ENCODE peak calls at places on chromosomes 1 and 21, in ten cellular contexts. One of them, this sample, is unnamed.

GRCh38 chr1:205668951-205669340 is 11.4 kb downstream of the SLC45A3 start:
- DNase-seq in HL-60: no peak
- DNase-seq in T47D: peak; percentile 42
- DNase-seq in sigmoid colon: no peak
- DNase-seq in CD4-positive, alpha-beta T cell: no peak
- DNase-seq in NCI-H345: no peak
- DNase-seq in stimulated activated CD4-positive, alpha-beta T cell treated with anti-CD3 and anti-CD28 coated beads, Interleukin-15, amount 100 ng/mL, for 48 hours: no peak
- DNase-seq in stimulated activated naive B cell treated with anti-CD40 and anti-IgM and Interleukin-4, amounts not matched to agents 10 μg/mL and 1 μg/mL and 100 μg/mL, for 72 hours: peak; percentile 73
- DNase-seq in fibroblast of mammary gland: peak; percentile 52
- DNase-seq in fibroblast of lung: no peak
- DNase-seq in this sample: no peak

GRCh38 chr1:167118188-167118587 is 24.3 kb downstream of the STYXL2 start:
- DNase-seq in HL-60: no peak
- DNase-seq in T47D: no peak
- DNase-seq in sigmoid colon: no peak
- DNase-seq in CD4-positive, alpha-beta T cell: no peak
- DNase-seq in NCI-H345: no peak
- DNase-seq in stimulated activated CD4-positive, alpha-beta T cell treated with anti-CD3 and anti-CD28 coated beads, Interleukin-15, amount 100 ng/mL, for 48 hours: no peak
- DNase-seq in stimulated activated naive B cell treated with anti-CD40 and anti-IgM and Interleukin-4, amounts not matched to agents 10 μg/mL and 1 μg/mL and 100 μg/mL, for 72 hours: no peak
- DNase-seq in fibroblast of mammary gland: no peak
- DNase-seq in fibroblast of lung: no peak
- DNase-seq in this sample: no peak

GRCh38 chr1:22602060-22602740 is 34.2 kb upstream of the C1QA start:
- DNase-seq in HL-60: no peak
- DNase-seq in T47D: no peak
- DNase-seq in sigmoid colon: no peak
- DNase-seq in CD4-positive, alpha-beta T cell: no peak
- DNase-seq in NCI-H345: no peak
- DNase-seq in stimulated activated CD4-positive, alpha-beta T cell treated with anti-CD3 and anti-CD28 coated beads, Interleukin-15, amount 100 ng/mL, for 48 hours: no peak
- DNase-seq in stimulated activated naive B cell treated with anti-CD40 and anti-IgM and Interleukin-4, amounts not matched to agents 10 μg/mL and 1 μg/mL and 100 μg/mL, for 72 hours: no peak
- DNase-seq in fibroblast of mammary gland: no peak
- DNase-seq in fibroblast of lung: no peak
- DNase-seq in this sample: no peak

GRCh38 chr1:51973587-51974474 is 16.7 kb downstream of the RAB3B start:
- DNase-seq in HL-60: no peak
- DNase-seq in T47D: no peak
- DNase-seq in sigmoid colon: no peak
- DNase-seq in CD4-positive, alpha-beta T cell: no peak
- DNase-seq in NCI-H345: peak; percentile 57
- DNase-seq in stimulated activated CD4-positive, alpha-beta T cell treated with anti-CD3 and anti-CD28 coated beads, Interleukin-15, amount 100 ng/mL, for 48 hours: no peak
- DNase-seq in stimulated activated naive B cell treated with anti-CD40 and anti-IgM and Interleukin-4, amounts not matched to agents 10 μg/mL and 1 μg/mL and 100 μg/mL, for 72 hours: no peak
- DNase-seq in fibroblast of mammary gland: peak; percentile 49
- DNase-seq in fibroblast of lung: peak; percentile 32
- DNase-seq in this sample: peak; percentile 14

GRCh38 chr21:37710555-37711293 is 205.5 kb downstream of the KCNJ6 start:
- DNase-seq in HL-60: no peak
- DNase-seq in T47D: peak; percentile 12
- DNase-seq in sigmoid colon: no peak
- DNase-seq in CD4-positive, alpha-beta T cell: no peak
- DNase-seq in NCI-H345: peak; percentile 56
- DNase-seq in stimulated activated CD4-positive, alpha-beta T cell treated with anti-CD3 and anti-CD28 coated beads, Interleukin-15, amount 100 ng/mL, for 48 hours: no peak
- DNase-seq in stimulated activated naive B cell treated with anti-CD40 and anti-IgM and Interleukin-4, amounts not matched to agents 10 μg/mL and 1 μg/mL and 100 μg/mL, for 72 hours: no peak
- DNase-seq in fibroblast of mammary gland: no peak
- DNase-seq in fibroblast of lung: peak; percentile 71
- DNase-seq in this sample: no peak

GRCh38 chr1:245156041-245156735 is 1.4 kb downstream of the KIF26B start:
- DNase-seq in HL-60: peak; percentile 87
- DNase-seq in T47D: peak; percentile 88
- DNase-seq in sigmoid colon: peak; percentile 88
- DNase-seq in CD4-positive, alpha-beta T cell: peak; percentile 57
- DNase-seq in NCI-H345: peak; percentile 93
- DNase-seq in stimulated activated CD4-positive, alpha-beta T cell treated with anti-CD3 and anti-CD28 coated beads, Interleukin-15, amount 100 ng/mL, for 48 hours: peak; percentile 81
- DNase-seq in stimulated activated naive B cell treated with anti-CD40 and anti-IgM and Interleukin-4, amounts not matched to agents 10 μg/mL and 1 μg/mL and 100 μg/mL, for 72 hours: peak; percentile 83
- DNase-seq in fibroblast of mammary gland: peak; percentile 65
- DNase-seq in fibroblast of lung: peak; percentile 69
- DNase-seq in this sample: peak; percentile 95

GRCh38 chr1:159229486-159229885 is 24.8 kb downstream of the ACKR1 start:
- DNase-seq in HL-60: no peak
- DNase-seq in T47D: no peak
- DNase-seq in sigmoid colon: no peak
- DNase-seq in CD4-positive, alpha-beta T cell: no peak
- DNase-seq in NCI-H345: no peak
- DNase-seq in stimulated activated CD4-positive, alpha-beta T cell treated with anti-CD3 and anti-CD28 coated beads, Interleukin-15, amount 100 ng/mL, for 48 hours: no peak
- DNase-seq in stimulated activated naive B cell treated with anti-CD40 and anti-IgM and Interleukin-4, amounts not matched to agents 10 μg/mL and 1 μg/mL and 100 μg/mL, for 72 hours: no peak
- DNase-seq in fibroblast of mammary gland: no peak
- DNase-seq in fibroblast of lung: no peak
- DNase-seq in this sample: no peak

GRCh38 chr1:199463521-199464127 is 563.9 kb upstream of the NR5A2 start:
- DNase-seq in HL-60: peak; percentile 65
- DNase-seq in T47D: peak; percentile 81
- DNase-seq in sigmoid colon: no peak
- DNase-seq in CD4-positive, alpha-beta T cell: no peak
- DNase-seq in NCI-H345: peak; percentile 31
- DNase-seq in stimulated activated CD4-positive, alpha-beta T cell treated with anti-CD3 and anti-CD28 coated beads, Interleukin-15, amount 100 ng/mL, for 48 hours: peak; percentile 14
- DNase-seq in stimulated activated naive B cell treated with anti-CD40 and anti-IgM and Interleukin-4, amounts not matched to agents 10 μg/mL and 1 μg/mL and 100 μg/mL, for 72 hours: peak; percentile 15
- DNase-seq in fibroblast of mammary gland: peak; percentile 71
- DNase-seq in fibroblast of lung: peak; percentile 74
- DNase-seq in this sample: peak; percentile 72

GRCh38 chr1:27979151-27979858 is 19.5 kb downstream of the XKR8 start:
- DNase-seq in HL-60: peak; percentile 59
- DNase-seq in T47D: peak; percentile 48
- DNase-seq in sigmoid colon: no peak
- DNase-seq in CD4-positive, alpha-beta T cell: no peak
- DNase-seq in NCI-H345: peak; percentile 7
- DNase-seq in stimulated activated CD4-positive, alpha-beta T cell treated with anti-CD3 and anti-CD28 coated beads, Interleukin-15, amount 100 ng/mL, for 48 hours: no peak
- DNase-seq in stimulated activated naive B cell treated with anti-CD40 and anti-IgM and Interleukin-4, amounts not matched to agents 10 μg/mL and 1 μg/mL and 100 μg/mL, for 72 hours: no peak
- DNase-seq in fibroblast of mammary gland: peak; percentile 81
- DNase-seq in fibroblast of lung: peak; percentile 88
- DNase-seq in this sample: peak; percentile 66

GRCh38 chr1:21914468-21914867 is 22.6 kb downstream of the HSPG2 start:
- DNase-seq in HL-60: no peak
- DNase-seq in T47D: no peak
- DNase-seq in sigmoid colon: no peak
- DNase-seq in CD4-positive, alpha-beta T cell: no peak
- DNase-seq in NCI-H345: no peak
- DNase-seq in stimulated activated CD4-positive, alpha-beta T cell treated with anti-CD3 and anti-CD28 coated beads, Interleukin-15, amount 100 ng/mL, for 48 hours: no peak
- DNase-seq in stimulated activated naive B cell treated with anti-CD40 and anti-IgM and Interleukin-4, amounts not matched to agents 10 μg/mL and 1 μg/mL and 100 μg/mL, for 72 hours: no peak
- DNase-seq in fibroblast of mammary gland: no peak
- DNase-seq in fibroblast of lung: no peak
- DNase-seq in this sample: no peak

GRCh38 chr21:41783476-41784150 is 16.8 kb upstream of the RIPK4 start:
- DNase-seq in HL-60: peak; percentile 52
- DNase-seq in T47D: peak; percentile 96
- DNase-seq in sigmoid colon: no peak
- DNase-seq in CD4-positive, alpha-beta T cell: no peak
- DNase-seq in NCI-H345: peak; percentile 94
- DNase-seq in stimulated activated CD4-positive, alpha-beta T cell treated with anti-CD3 and anti-CD28 coated beads, Interleukin-15, amount 100 ng/mL, for 48 hours: no peak
- DNase-seq in stimulated activated naive B cell treated with anti-CD40 and anti-IgM and Interleukin-4, amounts not matched to agents 10 μg/mL and 1 μg/mL and 100 μg/mL, for 72 hours: no peak
- DNase-seq in fibroblast of mammary gland: no peak
- DNase-seq in fibroblast of lung: no peak
- DNase-seq in this sample: peak; percentile 88

GRCh38 chr1:82775402-82776000 is 974.8 kb downstream of the ADGRL2 start:
- DNase-seq in HL-60: no peak
- DNase-seq in T47D: peak; percentile 78
- DNase-seq in sigmoid colon: no peak
- DNase-seq in CD4-positive, alpha-beta T cell: peak; percentile 20
- DNase-seq in NCI-H345: no peak
- DNase-seq in stimulated activated CD4-positive, alpha-beta T cell treated with anti-CD3 and anti-CD28 coated beads, Interleukin-15, amount 100 ng/mL, for 48 hours: peak; percentile 20
- DNase-seq in stimulated activated naive B cell treated with anti-CD40 and anti-IgM and Interleukin-4, amounts not matched to agents 10 μg/mL and 1 μg/mL and 100 μg/mL, for 72 hours: no peak
- DNase-seq in fibroblast of mammary gland: peak; percentile 55
- DNase-seq in fibroblast of lung: peak; percentile 24
- DNase-seq in this sample: peak; percentile 28

GRCh38 chr1:26126321-26127084 is 14.9 kb downstream of the PDIK1L start:
- DNase-seq in HL-60: peak; percentile 93
- DNase-seq in T47D: peak; percentile 78
- DNase-seq in sigmoid colon: no peak
- DNase-seq in CD4-positive, alpha-beta T cell: peak; percentile 35
- DNase-seq in NCI-H345: no peak
- DNase-seq in stimulated activated CD4-positive, alpha-beta T cell treated with anti-CD3 and anti-CD28 coated beads, Interleukin-15, amount 100 ng/mL, for 48 hours: no peak
- DNase-seq in stimulated activated naive B cell treated with anti-CD40 and anti-IgM and Interleukin-4, amounts not matched to agents 10 μg/mL and 1 μg/mL and 100 μg/mL, for 72 hours: peak; percentile 5
- DNase-seq in fibroblast of mammary gland: peak; percentile 38
- DNase-seq in fibroblast of lung: no peak
- DNase-seq in this sample: no peak

GRCh38 chr21:15742694-15743093 is 12.9 kb downstream of the USP25 start:
- DNase-seq in HL-60: no peak
- DNase-seq in T47D: no peak
- DNase-seq in sigmoid colon: no peak
- DNase-seq in CD4-positive, alpha-beta T cell: no peak
- DNase-seq in NCI-H345: no peak
- DNase-seq in stimulated activated CD4-positive, alpha-beta T cell treated with anti-CD3 and anti-CD28 coated beads, Interleukin-15, amount 100 ng/mL, for 48 hours: no peak
- DNase-seq in stimulated activated naive B cell treated with anti-CD40 and anti-IgM and Interleukin-4, amounts not matched to agents 10 μg/mL and 1 μg/mL and 100 μg/mL, for 72 hours: no peak
- DNase-seq in fibroblast of mammary gland: no peak
- DNase-seq in fibroblast of lung: no peak
- DNase-seq in this sample: no peak

GRCh38 chr1:226104671-226105121 is 42.2 kb downstream of the H3-3A start:
- DNase-seq in HL-60: no peak
- DNase-seq in T47D: no peak
- DNase-seq in sigmoid colon: no peak
- DNase-seq in CD4-positive, alpha-beta T cell: no peak
- DNase-seq in NCI-H345: no peak
- DNase-seq in stimulated activated CD4-positive, alpha-beta T cell treated with anti-CD3 and anti-CD28 coated beads, Interleukin-15, amount 100 ng/mL, for 48 hours: no peak
- DNase-seq in stimulated activated naive B cell treated with anti-CD40 and anti-IgM and Interleukin-4, amounts not matched to agents 10 μg/mL and 1 μg/mL and 100 μg/mL, for 72 hours: no peak
- DNase-seq in fibroblast of mammary gland: peak; percentile 79
- DNase-seq in fibroblast of lung: no peak
- DNase-seq in this sample: no peak

GRCh38 chr21:34274001-34274400 is 89.8 kb upstream of the KCNE2 start:
- DNase-seq in HL-60: no peak
- DNase-seq in T47D: no peak
- DNase-seq in sigmoid colon: no peak
- DNase-seq in CD4-positive, alpha-beta T cell: no peak
- DNase-seq in NCI-H345: no peak
- DNase-seq in stimulated activated CD4-positive, alpha-beta T cell treated with anti-CD3 and anti-CD28 coated beads, Interleukin-15, amount 100 ng/mL, for 48 hours: no peak
- DNase-seq in stimulated activated naive B cell treated with anti-CD40 and anti-IgM and Interleukin-4, amounts not matched to agents 10 μg/mL and 1 μg/mL and 100 μg/mL, for 72 hours: no peak
- DNase-seq in fibroblast of mammary gland: peak; percentile 61
- DNase-seq in fibroblast of lung: no peak
- DNase-seq in this sample: peak; percentile 24

GRCh38 chr1:244029137-244029536 is 21.9 kb upstream of the ZBTB18 start:
- DNase-seq in HL-60: no peak
- DNase-seq in T47D: no peak
- DNase-seq in sigmoid colon: no peak
- DNase-seq in CD4-positive, alpha-beta T cell: no peak
- DNase-seq in NCI-H345: no peak
- DNase-seq in stimulated activated CD4-positive, alpha-beta T cell treated with anti-CD3 and anti-CD28 coated beads, Interleukin-15, amount 100 ng/mL, for 48 hours: no peak
- DNase-seq in stimulated activated naive B cell treated with anti-CD40 and anti-IgM and Interleukin-4, amounts not matched to agents 10 μg/mL and 1 μg/mL and 100 μg/mL, for 72 hours: no peak
- DNase-seq in fibroblast of mammary gland: no peak
- DNase-seq in fibroblast of lung: no peak
- DNase-seq in this sample: no peak

GRCh38 chr1:107963601-107964396 is 1.2 kb downstream of the VAV3 start:
- DNase-seq in HL-60: peak; percentile 68
- DNase-seq in T47D: peak; percentile 39
- DNase-seq in sigmoid colon: peak; percentile 59
- DNase-seq in CD4-positive, alpha-beta T cell: peak; percentile 11
- DNase-seq in NCI-H345: no peak
- DNase-seq in stimulated activated CD4-positive, alpha-beta T cell treated with anti-CD3 and anti-CD28 coated beads, Interleukin-15, amount 100 ng/mL, for 48 hours: peak; percentile 16
- DNase-seq in stimulated activated naive B cell treated with anti-CD40 and anti-IgM and Interleukin-4, amounts not matched to agents 10 μg/mL and 1 μg/mL and 100 μg/mL, for 72 hours: peak; percentile 64
- DNase-seq in fibroblast of mammary gland: peak; percentile 20
- DNase-seq in fibroblast of lung: peak; percentile 24
- DNase-seq in this sample: peak; percentile 44